ENCODE peak calls at places on chromosomes 13 and 19, in four cellular contexts. P, K, I and F are unnamed samples.

GRCh38 chr19:41302624-41303351 is 7.2 kb upstream of the CCDC97 start:
- DNase-seq in P (no peak), K (no peak), I (no peak), F (no peak)

GRCh38 chr19:52963229-52963760 is 614 bp upstream of the ZNF816 start:
- DNase-seq in K (peak; percentile 23), I (no peak), P (no peak), F (no peak)

GRCh38 chr19:16320987-16321386 is 3.6 kb upstream of the KLF2 start:
- DNase-seq in I (no peak), K (no peak), P (no peak), F (no peak)

GRCh38 chr19:43780706-43781525 is at the start of gene KCNN4:
- DNase-seq in I (no peak), P (peak; percentile 78), K (no peak), F (no peak)

GRCh38 chr13:66950666-66951065 is 279.5 kb downstream of the PCDH9 start:
- DNase-seq in K (no peak), I (no peak), P (no peak), F (no peak)

GRCh38 chr13:69324109-69324886 is 783.3 kb upstream of the ATXN8OS start:
- DNase-seq in K (no peak), P (peak; percentile 36), I (no peak), F (no peak)

GRCh38 chr13:110711778-110712070 is 1.8 kb upstream of the ING1 start:
- DNase-seq in I (no peak), K (no peak), P (no peak), F (no peak)

GRCh38 chr13:36298535-36299068 is 988 bp upstream of the CCDC169 start:
- DNase-seq in K (no peak), P (no peak), I (no peak), F (no peak)

GRCh38 chr13:32761472-32761871 is 175.2 kb downstream of the PDS5B start:
- DNase-seq in I (no peak), K (no peak), P (no peak), F (no peak)

GRCh38 chr13:73936001-73936400 is 198.2 kb downstream of the KLF12 start:
- DNase-seq in K (no peak), P (no peak), I (no peak), F (no peak)

GRCh38 chr19:51398096-51398704 is 7.8 kb upstream of the C19orf84 start:
- DNase-seq in K (no peak), P (peak; percentile 43), I (no peak), F (no peak)

GRCh38 chr19:46630806-46631205 is 5.2 kb downstream of the GNG8 start:
- DNase-seq in P (no peak), I (no peak), K (no peak), F (no peak)

GRCh38 chr13:79988573-79988972 is 352.4 kb downstream of the SPRY2 start:
- DNase-seq in K (no peak), P (no peak), I (no peak), F (no peak)

GRCh38 chr13:41548031-41548430 is 90.7 kb downstream of the RGCC start:
- DNase-seq in K (no peak), P (no peak), I (no peak), F (no peak)

GRCh38 chr13:24304620-24305019 is 4.8 kb upstream of the C1QTNF9 start:
- DNase-seq in P (no peak), K (no peak), I (no peak), F (no peak)

GRCh38 chr13:29140277-29140676 is 320.1 kb downstream of the MTUS2 start:
- DNase-seq in I (no peak), K (no peak), P (no peak), F (no peak)

GRCh38 chr19:8050274-8051096 is 2.1 kb upstream of the CCL25 start:
- DNase-seq in I (peak; percentile 67), K (peak; percentile 28), P (peak; percentile 68), F (peak; percentile 88)

GRCh38 chr19:3358919-3359849 is 7.2 kb upstream of the NFIC start:
- DNase-seq in K (peak; percentile 68), I (no peak), P (peak; percentile 52), F (no peak)

GRCh38 chr13:25151626-25152025 is 20.5 kb downstream of the AMER2 start:
- DNase-seq in I (no peak), K (no peak), P (no peak), F (no peak)